ENCODE peak calls at places on chromosomes 5 and 9, in ten cellular contexts. Z is sigmoid colon, T is heart left ventricle, S is SK-N-SH, Y is GM23338, M is fibroblast of lung, E is right atrium auricular region, C is left lung, A is Peyer's patch, V is cardiac muscle cell. D is an unnamed sample.

GRCh38 chr9:119963798-119964372 is 594.6 kb upstream of the BRINP1 start:
- DNase-seq in V (peak; percentile 71), M (peak; percentile 98), Y (peak; percentile 95), T (no peak), S (peak; percentile 30), C (no peak), Z (no peak), E (no peak), A (no peak), D (no peak)

GRCh38 chr5:18967637-18968036 is 1020.4 kb downstream of the CDH18 start:
- DNase-seq in M (no peak), E (no peak), Z (no peak), S (no peak), Y (no peak), T (no peak), V (no peak), A (no peak), C (no peak), D (no peak)

GRCh38 chr9:89864257-89864656 is 259.4 kb downstream of the GADD45G start:
- DNase-seq in Y (no peak), V (no peak), S (no peak), M (no peak), Z (peak; percentile 53), A (peak; percentile 34), E (no peak), T (no peak), C (no peak), D (no peak)

GRCh38 chr5:88892669-88893068 is 9.7 kb upstream of the MEF2C start:
- DNase-seq in A (no peak), C (no peak), V (no peak), Z (no peak), S (no peak), E (no peak), T (no peak), M (no peak), Y (no peak), D (no peak)

GRCh38 chr9:130938652-130939404 is at the start of gene FIBCD1:
- DNase-seq in T (no peak), E (no peak), M (peak; percentile 47), C (no peak), Z (no peak), V (peak; percentile 51), Y (peak; percentile 80), A (peak; percentile 52), S (peak; percentile 75), D (peak; percentile 71)

GRCh38 chr9:83422512-83422911 is 115.7 kb downstream of the FRMD3 start:
- DNase-seq in Y (no peak), S (no peak), E (no peak), A (no peak), T (no peak), C (no peak), M (no peak), Z (no peak), V (no peak), D (no peak)

GRCh38 chr5:72268753-72269410 is 51.2 kb downstream of the MRPS27 start:
- DNase-seq in A (peak; percentile 67), T (peak; percentile 18), Y (peak; percentile 85), S (peak; percentile 36), M (peak; percentile 28), E (no peak), C (no peak), V (peak; percentile 62), Z (no peak), D (peak; percentile 62)

GRCh38 chr5:122259995-122260394 is 52.0 kb upstream of the SNCAIP start:
- DNase-seq in C (no peak), S (no peak), A (no peak), V (no peak), Y (no peak), M (peak; percentile 86), Z (peak; percentile 62), E (no peak), T (no peak), D (no peak)

GRCh38 chr5:146048994-146049703 is 56.2 kb downstream of the PLAC8L1 start:
- DNase-seq in M (peak; percentile 69), Y (peak; percentile 86), Z (no peak), S (peak; percentile 74), T (peak; percentile 27), A (peak; percentile 78), V (peak; percentile 75), E (no peak), C (no peak), D (peak; percentile 76)

GRCh38 chr5:126562823-126563222 is 32.2 kb downstream of the ALDH7A1 start:
- DNase-seq in Y (no peak), E (no peak), C (no peak), Z (no peak), T (no peak), M (no peak), S (no peak), A (no peak), V (no peak), D (no peak)

GRCh38 chr5:179323026-179323571 is 22.2 kb downstream of the ADAMTS2 start:
- DNase-seq in C (peak; percentile 45), A (no peak), Z (peak; percentile 48), Y (no peak), S (peak; percentile 80), V (no peak), E (no peak), T (no peak), M (no peak), D (no peak)

GRCh38 chr9:93452710-93453046 is 703 bp downstream of the FAM120AOS start:
- DNase-seq in Y (no peak), V (peak; percentile 46), T (peak; percentile 25), M (no peak), C (peak; percentile 76), Z (no peak), A (peak; percentile 65), E (no peak), S (peak; percentile 28), D (peak; percentile 47)

GRCh38 chr9:81035171-81035570 is 654.2 kb downstream of the TLE1 start:
- DNase-seq in V (no peak), T (no peak), E (no peak), A (no peak), M (peak; percentile 96), Y (no peak), S (peak; percentile 5), C (no peak), Z (no peak), D (no peak)

GRCh38 chr5:113325054-113325453 is 109.7 kb downstream of the TSSK1B start:
- DNase-seq in T (no peak), Y (no peak), E (no peak), A (no peak), C (no peak), Z (no peak), M (peak; percentile 86), S (no peak), V (no peak), D (no peak)

DNA sequence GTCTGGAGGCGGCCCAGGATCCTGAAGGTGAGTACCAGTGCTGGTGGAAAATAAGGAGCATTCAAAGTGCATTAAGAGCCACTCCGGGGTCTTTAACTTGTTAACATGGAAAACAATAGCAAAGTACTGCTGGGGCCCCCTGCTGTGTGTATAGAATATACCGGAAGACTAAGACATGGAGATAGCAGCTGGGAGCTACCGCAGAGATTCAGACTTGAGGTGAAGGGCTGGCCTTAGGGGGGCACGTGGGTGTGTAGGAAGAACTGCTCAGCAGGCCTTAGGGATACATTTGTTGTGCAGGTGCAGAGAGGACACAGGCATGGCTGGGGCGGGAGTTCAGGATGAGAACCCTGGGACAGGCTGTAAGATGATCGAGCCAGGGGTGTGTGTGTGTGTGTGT is 1.2 kb upstream of the DMRT1 start:
- DNase-seq in E (no peak), V (no peak), C (no peak), S (no peak), Z (no peak), A (no peak), M (no peak), Y (peak; percentile 86), T (no peak), D (no peak)
- TF ChIP-seq CTCF in E (no peak), V (no peak), C (no peak), S (no peak), Z (no peak), A (no peak), M (no peak), Y (no peak), T (no peak), D (no peak)

DNA sequence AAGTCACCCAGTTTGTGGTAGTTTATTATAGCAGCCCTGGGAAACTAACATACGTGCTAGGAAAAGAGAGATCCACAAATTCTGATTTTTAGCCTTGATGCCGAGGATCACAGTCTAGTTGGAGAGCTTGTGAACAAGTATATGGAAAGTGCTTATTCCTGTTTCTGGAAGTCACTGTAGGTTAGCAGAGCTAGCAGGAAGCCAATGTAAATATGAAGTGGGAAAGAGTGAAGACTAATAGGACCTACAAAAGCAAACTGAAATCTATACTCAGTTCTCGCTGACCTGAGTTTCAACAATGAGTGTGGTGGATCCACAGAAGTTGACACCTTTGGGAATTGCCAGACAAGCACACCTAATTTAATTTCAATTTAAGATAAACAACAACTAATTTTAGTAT is 254.9 kb downstream of the PLK2 start:
- DNase-seq in Y (no peak), E (no peak), A (no peak), M (no peak), C (no peak), T (no peak), S (no peak), Z (no peak), V (no peak), D (no peak)
- H3K27ac ChIP-seq in Y (no peak overlapping the region), E (no peak overlapping the region), A (no peak overlapping the region), M (no peak overlapping the region), C (no peak overlapping the region), T (no peak overlapping the region), S (no peak overlapping the region), Z (no peak overlapping the region), V (no peak overlapping the region), D (no peak overlapping the region)

DNA sequence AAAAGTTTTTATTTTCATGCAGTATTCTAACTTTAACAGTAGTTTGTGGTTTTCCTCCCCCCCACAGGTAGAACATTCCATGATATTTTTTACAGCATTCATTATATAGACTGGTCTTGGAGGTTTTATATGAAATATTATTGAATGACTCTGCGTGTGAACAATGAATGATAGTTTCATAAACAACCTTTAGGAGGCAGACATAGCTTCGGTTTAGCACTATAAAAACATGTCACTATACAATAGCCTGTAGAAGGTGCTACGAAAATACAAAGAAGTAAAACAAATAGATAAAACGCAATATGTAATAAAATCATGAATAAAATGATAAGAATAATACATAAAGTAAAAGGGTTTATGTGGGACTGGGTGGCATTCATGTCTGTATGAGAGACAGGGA is 8.5 kb downstream of the KLF4 start:
- DNase-seq in T (no peak), M (no peak), V (no peak), Y (no peak), E (no peak), A (no peak), S (no peak), C (no peak), Z (no peak), D (no peak)
- TF ChIP-seq CTCF in T (no peak), M (no peak), V (peak; percentile 23), Y (no peak), E (no peak), A (peak; percentile 59), S (peak; percentile 44), C (no peak), Z (no peak), D (peak; percentile 26)

GRCh38 chr9:70415476-70415875 is 1.0 kb upstream of the KLF9 start:
- DNase-seq in C (no peak), E (peak; percentile 52), V (no peak), M (no peak), T (no peak), A (no peak), S (no peak), Z (no peak), Y (peak; percentile 70), D (no peak)
- H3K27ac ChIP-seq in C (peak overlapping the region; percentile 100), E (peak overlapping the region; percentile 100), V (no peak overlapping the region), M (peak overlapping the region; percentile 99), T (peak overlapping the region; percentile 100), A (peak overlapping the region; percentile 100), S (no peak overlapping the region), Z (peak overlapping the region; percentile 98), Y (no peak overlapping the region), D (peak overlapping the region; percentile 99)

GRCh38 chr5:171337207-171337562 is 28.1 kb downstream of the TLX3 start:
- DNase-seq in S (no peak), Z (no peak), T (no peak), V (no peak), Y (no peak), M (no peak), C (no peak), A (no peak), E (no peak), D (no peak)
- TF ChIP-seq CTCF in S (no peak), Z (no peak), T (no peak), V (no peak), Y (no peak), M (no peak), C (no peak), A (no peak), E (peak; percentile 9), D (no peak)

D was measured in colonic mucosa.